ENCODE peak calls at places on chromosomes 11 and 22, in four cellular contexts. H is fibroblast of pulmonary artery, E is spleen, X is cardiac muscle cell. U is an unnamed sample.

GRCh38 chr11:129320485-129320884 is 55.2 kb upstream of the BARX2 start:
- DNase-seq in H (no peak), E (no peak), X (no peak), U (no peak)

GRCh38 chr22:44206696-44207095 is 26.0 kb downstream of the PARVG start:
- DNase-seq in H (no peak), E (no peak), X (no peak), U (no peak)

GRCh38 chr11:112977620-112978212 is 16.5 kb downstream of the NCAM1 start:
- DNase-seq in H (peak; percentile 89), E (no peak), X (no peak), U (no peak)

GRCh38 chr22:43236401-43237166 is 49.6 kb upstream of the TTLL12 start:
- DNase-seq in H (peak; percentile 3), E (peak; percentile 84), X (no peak), U (no peak)

GRCh38 chr22:27851974-27852713 is 50.6 kb upstream of the MN1 start:
- DNase-seq in H (peak; percentile 63), E (no peak), X (no peak), U (no peak)

GRCh38 chr11:8794677-8795103 is 112.1 kb downstream of the RPL27A start:
- DNase-seq in H (no peak), E (no peak), X (peak; percentile 44), U (no peak)

GRCh38 chr11:121041072-121041471 is 17.2 kb downstream of the TBCEL start:
- DNase-seq in H (no peak), E (no peak), X (no peak), U (no peak)

GRCh38 chr22:49359061-49359460 is 468.6 kb downstream of the BRD1 start:
- DNase-seq in H (no peak), E (peak; percentile 41), X (no peak), U (no peak)

GRCh38 chr11:74011360-74012071 is 2.6 kb upstream of the UCP3 start:
- DNase-seq in H (peak; percentile 78), E (no peak), X (no peak), U (no peak)

GRCh38 chr11:65059959-65060824 is 1.8 kb upstream of the NAALADL1 start:
- DNase-seq in H (peak; percentile 18), E (no peak), X (no peak), U (no peak)

GRCh38 chr22:29917052-29917902 is 34.3 kb downstream of the MTMR3 start:
- DNase-seq in H (peak; percentile 58), E (no peak), X (no peak), U (no peak)

GRCh38 chr11:124807660-124808270 is 7.6 kb upstream of the MSANTD2 start:
- DNase-seq in H (no peak), E (no peak), X (peak; percentile 9), U (no peak)

GRCh38 chr11:131025020-131025419 is 108.7 kb upstream of the SNX19 start:
- DNase-seq in H (peak; percentile 63), E (no peak), X (peak; percentile 36), U (peak; percentile 41)

GRCh38 chr11:69208190-69209037 is 52.7 kb downstream of the SMIM38 start:
- DNase-seq in H (no peak), E (peak; percentile 49), X (no peak), U (no peak)

GRCh38 chr11:61293869-61294716 is 1.0 kb downstream of the VWCE start:
- DNase-seq in H (peak; percentile 66), E (peak; percentile 79), X (peak; percentile 40), U (peak; percentile 52)

GRCh38 chr11:122170815-122171475 is 54.9 kb upstream of the BLID start:
- DNase-seq in H (peak; percentile 57), E (no peak), X (no peak), U (peak; percentile 86)

GRCh38 chr11:92225563-92226308 is 1.1 kb downstream of the FAT3 start:
- DNase-seq in H (no peak), E (no peak), X (peak; percentile 50), U (no peak)

GRCh38 chr11:131745405-131745804 is 375.0 kb downstream of the NTM start:
- DNase-seq in H (peak; percentile 77), E (no peak), X (no peak), U (peak; percentile 57)

GRCh38 chr11:130523166-130523565 is 74.7 kb downstream of the ADAMTS15 start:
- DNase-seq in H (no peak), E (no peak), X (no peak), U (no peak)

GRCh38 chr11:111796696-111797095 is 30.5 kb upstream of the PPP2R1B start:
- DNase-seq in H (no peak), E (no peak), X (no peak), U (no peak)

GRCh38 chr11:72471005-72471898 is 36.9 kb upstream of the CLPB start:
- DNase-seq in H (peak; percentile 78), E (peak; percentile 78), X (peak; percentile 79), U (peak; percentile 60)

GRCh38 chr11:123135863-123136446 is 59.1 kb downstream of the CLMP start:
- DNase-seq in H (no peak), E (no peak), X (no peak), U (no peak)

GRCh38 chr22:44758354-44758969 is 6.1 kb downstream of the ARHGAP8 start:
- DNase-seq in H (peak; percentile 48), E (peak; percentile 33), X (no peak), U (peak; percentile 44)

GRCh38 chr11:19294444-19294843 is 53.7 kb upstream of the E2F8 start:
- DNase-seq in H (no peak), E (no peak), X (no peak), U (no peak)

GRCh38 chr11:64868904-64869570 is 9.4 kb downstream of the EHD1 start:
- DNase-seq in H (peak; percentile 87), E (peak; percentile 84), X (peak; percentile 65), U (peak; percentile 69)

GRCh38 chr22:35425971-35426800 is 26.2 kb downstream of the MCM5 start:
- DNase-seq in H (no peak), E (no peak), X (no peak), U (peak; percentile 5)

GRCh38 chr11:78564037-78564888 is 10.4 kb downstream of the NARS2 start:
- DNase-seq in H (peak; percentile 85), E (no peak), X (peak; percentile 74), U (peak; percentile 67)

GRCh38 chr11:127843483-127844396 is 743.6 kb downstream of the ETS1 start:
- DNase-seq in H (peak; percentile 82), E (peak; percentile 77), X (peak; percentile 91), U (peak; percentile 62)

GRCh38 chr11:92750794-92751193 is 218.7 kb upstream of the MTNR1B start:
- DNase-seq in H (no peak), E (no peak), X (no peak), U (no peak)

GRCh38 chr11:15750535-15751297 is 605.6 kb downstream of the SOX6 start:
- DNase-seq in H (no peak), E (no peak), X (no peak), U (no peak)

GRCh38 chr11:9758676-9759518 is 95.0 kb downstream of the SWAP70 start:
- DNase-seq in H (peak; percentile 67), E (peak; percentile 91), X (peak; percentile 92), U (peak; percentile 36)

GRCh38 chr11:100695911-100696310 is 8.8 kb downstream of the ARHGAP42 start:
- DNase-seq in H (no peak), E (no peak), X (no peak), U (no peak)

GRCh38 chr11:120532082-120532481 is 20.5 kb downstream of the GRIK4 start:
- DNase-seq in H (no peak), E (no peak), X (no peak), U (no peak)

GRCh38 chr11:73914284-73914683 is 36.5 kb upstream of the DNAJB13 start:
- DNase-seq in H (no peak), E (no peak), X (peak; percentile 2), U (no peak)

GRCh38 chr22:36900880-36901279 is 12.5 kb upstream of the CSF2RB start:
- DNase-seq in H (peak; percentile 33), E (no peak), X (peak; percentile 24), U (no peak)

GRCh38 chr22:36907464-36907863 is 6.0 kb upstream of the CSF2RB start:
- DNase-seq in H (no peak), E (no peak), X (no peak), U (no peak)

GRCh38 chr22:36901411-36902142 is 11.9 kb upstream of the CSF2RB start:
- DNase-seq in H (no peak), E (no peak), X (no peak), U (no peak)

GRCh38 chr22:36902143-36902911 is 11.1 kb upstream of the CSF2RB start:
- DNase-seq in H (no peak), E (no peak), X (no peak), U (no peak)

DNA sequence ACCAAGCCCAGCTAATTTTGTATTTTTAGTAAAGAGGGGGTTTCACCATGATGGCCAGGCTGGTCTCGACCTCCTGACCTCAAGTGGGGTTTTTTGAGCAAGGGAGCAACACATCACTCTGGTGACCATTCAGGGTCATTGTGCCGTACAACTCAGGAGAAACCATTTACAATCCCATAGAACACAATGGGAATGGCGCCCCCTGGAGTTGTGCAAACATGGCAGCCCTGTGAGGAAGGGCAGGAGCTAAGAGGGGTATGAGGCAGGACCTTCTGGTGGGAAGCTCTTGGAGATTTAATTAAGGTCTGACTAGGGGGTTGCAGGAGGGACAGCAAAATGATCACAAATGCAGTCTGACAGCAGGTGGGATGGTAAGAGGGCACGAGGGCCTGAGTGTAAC is 9.2 kb upstream of the CSF2RB start:
- DNase-seq in H (no peak), E (no peak), X (no peak), U (no peak)
- TF ChIP-seq CTCF in H (no peak), E (no peak), X (peak; percentile 10), U (peak; percentile 48)

DNA sequence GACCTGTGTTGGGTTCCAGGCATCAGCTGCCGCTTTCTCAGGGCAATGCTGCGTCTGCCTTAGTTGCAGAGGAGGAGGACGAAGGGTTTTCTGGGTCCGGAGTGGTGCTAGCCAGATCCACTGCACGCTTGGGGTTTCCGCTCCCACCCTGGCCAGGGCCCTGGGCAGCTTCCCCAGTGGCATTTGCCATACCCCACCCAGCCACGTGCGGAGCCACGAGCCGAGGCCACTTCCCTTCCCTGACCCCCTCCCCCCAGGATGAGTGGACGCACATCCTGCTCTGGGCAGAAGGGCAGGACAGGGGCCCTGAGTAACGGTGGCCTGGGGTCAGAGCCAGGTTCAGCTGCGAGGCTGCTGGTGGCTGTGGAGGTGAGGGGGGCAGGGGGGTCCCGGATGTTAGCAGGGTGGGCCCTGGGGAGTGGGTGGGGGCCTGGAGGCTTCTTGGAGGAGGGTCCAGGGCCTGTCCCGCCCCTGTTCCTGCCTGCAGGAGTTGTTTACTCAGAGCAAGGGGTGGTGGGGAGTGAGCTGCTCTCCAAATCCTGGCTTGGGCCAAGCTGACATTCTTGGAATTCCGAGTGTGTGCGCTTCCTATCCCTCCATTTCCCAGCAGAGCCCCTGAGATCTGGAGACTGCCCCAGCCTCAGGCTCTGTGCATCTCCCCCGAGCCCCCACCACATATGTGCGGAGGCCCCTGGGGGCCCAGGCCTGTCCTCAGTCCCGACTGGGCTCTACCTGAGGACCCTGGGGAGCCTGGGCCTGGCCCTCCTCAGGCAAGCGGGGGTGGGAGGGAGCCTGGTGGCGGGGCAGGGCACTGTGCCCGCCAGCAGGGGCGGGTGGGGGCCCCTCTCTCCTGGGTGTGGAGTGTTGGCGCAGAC is 1.4 kb downstream of the TSPAN4 start:
- DNase-seq in H (peak; percentile 98), E (peak; percentile 94), X (peak; percentile 83), U (peak; percentile 91)
- TF ChIP-seq CTCF in H (no peak), E (no peak), X (peak; percentile 1), U (no peak)

GRCh38 chr11:45748801-45749200 is 56.1 kb upstream of the SLC35C1 start:
- DNase-seq in H (no peak), E (no peak), X (no peak), U (no peak)
- TF ChIP-seq CTCF in H (no peak), E (no peak), X (no peak), U (peak; percentile 36)

GRCh38 chr22:25202290-25202921 is 2.7 kb downstream of the CRYBB3 start:
- DNase-seq in H (peak; percentile 66), E (no peak), X (peak; percentile 78), U (peak; percentile 39)
- TF ChIP-seq CTCF in H (peak; percentile 97), E (peak; percentile 57), X (peak; percentile 94), U (peak; percentile 91)

U was measured in HFFc6.